ENCODE peak calls at places on chromosomes 12 and 14, in six cellular contexts. D is A549, X is K562, V is HepG2, Z is endothelial cell of umbilical vein, T is GM12878. O is an unnamed sample.

GRCh38 chr14:60649815-60650381 is 621 bp upstream of the SIX1 start:
- DNase-seq in D (peak), X (no peak), V (no peak), Z (no peak), T (no peak), O (peak)

GRCh38 chr14:37320106-37320505 is 122.4 kb downstream of the MIPOL1 start:
- DNase-seq in D (no peak), X (no peak), V (no peak), Z (no peak), T (no peak), O (no peak)

GRCh38 chr12:119008691-119009221 is 27.4 kb downstream of the SRRM4 start:
- DNase-seq in D (no peak), X (no peak), V (no peak), Z (no peak), T (no peak), O (no peak)

GRCh38 chr14:61537567-61538463 is 157.5 kb upstream of the HIF1A start:
- DNase-seq in D (peak), X (peak), V (peak), Z (peak), T (no peak), O (peak)

GRCh38 chr12:27333311-27334009 is 824 bp downstream of the BMAL2 start:
- DNase-seq in D (no peak), X (no peak), V (no peak), Z (peak), T (no peak), O (peak)

GRCh38 chr12:83015390-83016225 is 328.9 kb downstream of the TMTC2 start:
- DNase-seq in D (no peak), X (peak), V (no peak), Z (peak), T (no peak), O (peak)

GRCh38 chr12:4450551-4451112 is 5.0 kb upstream of the FGF6 start:
- DNase-seq in D (no peak), X (no peak), V (no peak), Z (no peak), T (no peak), O (no peak)

GRCh38 chr14:97564334-97564733 is 767.2 kb downstream of the VRK1 start:
- DNase-seq in D (no peak), X (no peak), V (no peak), Z (no peak), T (no peak), O (no peak)

GRCh38 chr14:95365401-95365800 is 45.7 kb upstream of the CLMN start:
- DNase-seq in D (peak), X (no peak), V (no peak), Z (no peak), T (no peak), O (no peak)

GRCh38 chr14:61470954-61471279 is 149.5 kb downstream of the PRKCH start:
- DNase-seq in D (no peak), X (no peak), V (no peak), Z (no peak), T (no peak), O (no peak)

GRCh38 chr12:118448341-118448740 is 72.0 kb downstream of the SUDS3 start:
- DNase-seq in D (no peak), X (no peak), V (no peak), Z (no peak), T (no peak), O (no peak)

GRCh38 chr12:109099426-109100020 is 2.1 kb downstream of the UNG start:
- DNase-seq in D (no peak), X (no peak), V (no peak), Z (no peak), T (no peak), O (no peak)

GRCh38 chr14:67569651-67570290 is 30.3 kb downstream of the PIGH start:
- DNase-seq in D (no peak), X (no peak), V (no peak), Z (no peak), T (no peak), O (no peak)

GRCh38 chr12:42968426-42968825 is 378.9 kb upstream of the PRICKLE1 start:
- DNase-seq in D (no peak), X (no peak), V (no peak), Z (peak), T (no peak), O (no peak)

GRCh38 chr14:34275038-34275437 is 187.0 kb downstream of the SPTSSA start:
- DNase-seq in D (no peak), X (no peak), V (no peak), Z (no peak), T (no peak), O (no peak)

GRCh38 chr14:59823190-59823589 is 47.4 kb downstream of the RTN1 start:
- DNase-seq in D (no peak), X (no peak), V (no peak), Z (no peak), T (peak), O (no peak)

GRCh38 chr14:89356927-89357326 is 60.1 kb downstream of the FOXN3 start:
- DNase-seq in D (no peak), X (no peak), V (no peak), Z (no peak), T (no peak), O (no peak)

GRCh38 chr14:78921856-78922255 is 751.7 kb downstream of the NRXN3 start:
- DNase-seq in D (peak), X (no peak), V (no peak), Z (peak), T (no peak), O (no peak)

GRCh38 chr12:42584539-42585174 is 4.9 kb downstream of the PRICKLE1 start:
- DNase-seq in D (no peak), X (no peak), V (no peak), Z (peak), T (no peak), O (no peak)

GRCh38 chr12:58681730-58682129 is 238.6 kb downstream of the LRIG3 start:
- DNase-seq in D (no peak), X (no peak), V (no peak), Z (no peak), T (no peak), O (no peak)

GRCh38 chr12:72865921-72866320 is 593.8 kb downstream of the TRHDE start:
- DNase-seq in D (no peak), X (no peak), V (no peak), Z (no peak), T (no peak), O (no peak)

GRCh38 chr12:112602150-112602549 is 183.4 kb downstream of the PTPN11 start:
- DNase-seq in D (no peak), X (no peak), V (no peak), Z (no peak), T (no peak), O (no peak)

GRCh38 chr12:130838284-130838950 is 633 bp downstream of the STX2 start:
- DNase-seq in D (peak), X (peak), V (peak), Z (peak), T (no peak), O (peak)

GRCh38 chr12:111602348-111602747 is 3.2 kb upstream of the ATXN2 start:
- DNase-seq in D (no peak), X (no peak), V (no peak), Z (no peak), T (no peak), O (no peak)

GRCh38 chr12:53489242-53489915 is 9.9 kb downstream of the MAP3K12 start:
- DNase-seq in D (no peak), X (no peak), V (no peak), Z (no peak), T (no peak), O (no peak)

GRCh38 chr12:84763112-84763511 is 149.5 kb downstream of the SLC6A15 start:
- DNase-seq in D (no peak), X (no peak), V (no peak), Z (no peak), T (no peak), O (no peak)

GRCh38 chr14:63659726-63660125 is 18.1 kb upstream of the WDR89 start:
- DNase-seq in D (no peak), X (no peak), V (peak), Z (no peak), T (no peak), O (no peak)

GRCh38 chr12:81257952-81258551 is 180.2 kb downstream of the ACSS3 start:
- DNase-seq in D (peak), X (no peak), V (peak), Z (peak), T (no peak), O (peak)

GRCh38 chr12:127416796-127417195 is 850.2 kb upstream of the TMEM132C start:
- DNase-seq in D (no peak), X (no peak), V (no peak), Z (no peak), T (no peak), O (no peak)

GRCh38 chr14:94582851-94583250 is 1.6 kb downstream of the SERPINA5 start:
- DNase-seq in D (no peak), X (no peak), V (peak), Z (no peak), T (no peak), O (no peak)

GRCh38 chr14:60344751-60345150 is 95.7 kb downstream of the PPM1A start:
- DNase-seq in D (no peak), X (no peak), V (no peak), Z (no peak), T (no peak), O (no peak)

GRCh38 chr14:42804146-42804545 is 1197.5 kb downstream of the LRFN5 start:
- DNase-seq in D (no peak), X (no peak), V (no peak), Z (no peak), T (no peak), O (no peak)

GRCh38 chr14:24189460-24189859 is 844 bp upstream of the IPO4 start:
- DNase-seq in D (no peak), X (no peak), V (no peak), Z (no peak), T (no peak), O (no peak)

GRCh38 chr14:51302319-51303030 is 62.4 kb downstream of the TMX1 start:
- DNase-seq in D (no peak), X (no peak), V (no peak), Z (no peak), T (no peak), O (no peak)

GRCh38 chr14:106845286-106846087 is 1319.1 kb downstream of the TMEM121 start:
- DNase-seq in D (peak), X (no peak), V (peak), Z (no peak), T (peak), O (peak)

GRCh38 chr14:99809864-99810854 is 16.9 kb downstream of the EML1 start:
- DNase-seq in D (no peak), X (no peak), V (peak), Z (no peak), T (no peak), O (peak)

DNA sequence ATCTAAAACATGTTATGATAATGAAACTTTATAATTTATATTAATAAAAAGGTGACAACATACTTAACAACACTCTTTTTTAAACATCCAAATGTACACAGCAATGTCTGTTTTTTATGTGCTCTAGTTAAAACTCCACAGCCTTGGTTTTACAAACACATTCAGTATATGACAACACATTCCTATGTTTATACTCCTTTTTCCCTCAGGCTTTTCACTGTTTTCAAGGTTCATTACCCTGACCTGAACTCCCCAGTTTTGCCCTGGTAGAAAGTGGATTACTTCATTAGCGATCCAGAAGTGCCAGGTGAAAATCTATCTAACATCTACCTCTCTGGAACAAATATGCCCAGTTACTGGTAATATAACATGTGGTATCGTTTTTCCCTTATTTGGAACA is 340.2 kb upstream of the DDHD1 start:
- DNase-seq in D (no peak), X (no peak), V (no peak), Z (no peak), T (no peak), O (no peak)
- TF ChIP-seq MYC in D (no peak), X (no peak), V (no peak), Z (no peak), T (no peak), O (no peak)

GRCh38 chr14:103770902-103771301 is 55.3 kb downstream of the ZFYVE21 start:
- DNase-seq in D (no peak), X (no peak), V (no peak), Z (no peak), T (no peak), O (peak)
- TF ChIP-seq MAX in D (no peak), X (no peak), V (no peak), Z (no peak), T (no peak), O (no peak)

GRCh38 chr12:96208801-96209534 is 14.8 kb downstream of the ELK3 start:
- DNase-seq in D (no peak), X (no peak), V (no peak), Z (peak), T (no peak), O (no peak)
- TF ChIP-seq CTCF in D (no peak), X (peak), V (no peak), Z (peak), T (no peak), O (no peak)

DNA sequence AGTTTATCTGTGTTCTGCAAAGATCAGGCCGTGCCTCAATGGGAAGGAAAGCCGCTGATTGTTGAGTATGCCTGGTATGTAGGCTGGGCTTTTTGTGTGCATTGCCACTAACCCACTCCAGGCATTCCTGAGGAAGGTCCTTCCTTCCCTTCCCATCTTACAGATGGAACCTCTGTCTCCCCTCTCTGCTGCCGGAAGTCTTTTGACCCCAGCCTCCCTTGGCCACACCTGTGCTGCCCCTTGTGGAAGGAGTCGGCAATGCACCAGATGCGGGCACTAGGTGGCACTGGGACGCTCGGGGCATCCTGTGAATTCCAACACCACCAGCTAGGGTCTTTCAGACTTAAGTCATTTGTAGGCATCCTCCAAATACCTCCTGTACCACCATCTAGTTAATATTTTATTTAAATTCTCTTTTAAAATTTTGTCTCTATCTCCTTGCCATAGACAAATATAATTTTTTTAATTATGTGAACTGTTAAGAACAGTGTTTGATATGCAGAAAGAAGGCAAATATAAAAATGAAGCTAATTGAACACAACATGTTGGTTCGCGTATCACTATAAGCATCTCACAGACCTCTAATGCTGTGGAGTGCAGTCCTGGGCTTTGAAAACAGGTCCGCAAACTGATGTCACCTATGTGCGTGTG is 99.6 kb downstream of the RIN3 start:
- DNase-seq in D (peak), X (peak), V (peak), Z (no peak), T (no peak), O (peak)
- TF ChIP-seq MYC in D (no peak), X (no peak), V (no peak), Z (no peak), T (no peak), O (no peak)

GRCh38 chr12:125065753-125066570 is 727 bp downstream of the AACS start:
- DNase-seq in D (no peak), X (no peak), V (no peak), Z (no peak), T (no peak), O (no peak)
- TF ChIP-seq MAX in D (no peak), X (peak), V (peak), Z (no peak), T (no peak), O (no peak)

GRCh38 chr12:92943482-92944250 is 14.6 kb upstream of the EEA1 start:
- DNase-seq in D (no peak), X (no peak), V (peak), Z (no peak), T (no peak), O (peak)
- TF ChIP-seq CTCF in D (peak), X (peak), V (peak), Z (no peak), T (peak), O (no peak)

DNA sequence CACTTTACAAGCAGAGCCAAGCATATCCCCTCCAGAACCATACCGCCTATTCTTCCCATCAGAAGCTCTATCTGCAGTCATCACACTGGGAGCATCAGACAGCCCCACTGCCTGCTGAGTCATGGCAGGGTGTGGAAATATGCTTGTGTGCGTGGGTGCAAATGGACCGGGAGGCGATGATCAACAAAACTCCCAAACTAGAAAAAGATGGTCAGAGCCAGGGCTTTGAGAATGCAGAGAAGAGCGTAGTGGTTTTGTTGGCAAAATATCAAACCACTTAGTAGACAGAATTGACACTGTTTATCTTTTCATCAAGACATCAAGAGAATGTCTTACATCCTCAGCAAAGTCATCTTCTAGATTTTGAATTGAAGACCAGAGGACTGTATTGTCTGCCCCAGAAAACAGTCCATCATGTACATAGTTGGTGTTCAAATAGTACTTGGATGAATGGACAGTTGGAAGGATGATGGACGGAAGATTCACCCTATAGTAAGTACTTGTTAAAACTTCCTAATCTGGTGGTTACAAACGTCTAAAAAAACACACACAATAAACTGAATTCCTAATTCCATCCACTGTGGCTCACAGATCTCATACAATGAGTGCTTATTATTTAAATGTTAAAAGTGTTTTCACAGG is 54.9 kb downstream of the VWF start:
- DNase-seq in D (no peak), X (peak), V (no peak), Z (no peak), T (no peak), O (peak)
- TF ChIP-seq MYC in D (no peak), X (no peak), V (no peak), Z (no peak), T (no peak), O (no peak)

O was measured in NB4.